ENCODE peak calls at places on chromosome 21, in five cellular contexts. P is lower lobe of right lung, C is Peyer's patch, Q is lung, S is B cell. K is an unnamed sample.

GRCh38 chr21:45788635-45789506 is 145.3 kb downstream of the PCBP3 start:
- DNase-seq in P (no peak), C (no peak), Q (no peak), S (no peak), K (no peak)

GRCh38 chr21:27225142-27225541 is 258.3 kb upstream of the ADAMTS5 start:
- DNase-seq in P (no peak), C (no peak), Q (no peak), S (no peak), K (no peak)

GRCh38 chr21:28952686-28953085 is 40.0 kb downstream of the LTN1 start:
- DNase-seq in P (no peak), C (no peak), Q (no peak), S (no peak), K (no peak)

GRCh38 chr21:20779321-20779720 is 218.9 kb upstream of the NCAM2 start:
- DNase-seq in P (no peak), C (no peak), Q (no peak), S (no peak), K (no peak)

GRCh38 chr21:46195595-46196195 is 11.4 kb upstream of the SPATC1L start:
- DNase-seq in P (peak; percentile 16), C (peak; percentile 23), Q (no peak), S (no peak), K (no peak)

GRCh38 chr21:38807481-38807880 is 1.8 kb downstream of the ETS2 start:
- DNase-seq in P (no peak), C (no peak), Q (no peak), S (no peak), K (no peak)

GRCh38 chr21:27406297-27407009 is 439.6 kb upstream of the ADAMTS5 start:
- DNase-seq in P (no peak), C (no peak), Q (no peak), S (no peak), K (no peak)

GRCh38 chr21:44927587-44928461 is 7.1 kb upstream of the ITGB2 start:
- DNase-seq in P (peak; percentile 68), C (peak; percentile 86), Q (peak; percentile 60), S (peak; percentile 86), K (peak; percentile 56)

GRCh38 chr21:31911138-31911907 is 38.5 kb downstream of the HUNK start:
- DNase-seq in P (no peak), C (no peak), Q (no peak), S (no peak), K (no peak)

GRCh38 chr21:44592446-44593365 is at the start of gene KRTAP10-6:
- DNase-seq in P (no peak), C (peak; percentile 37), Q (no peak), S (no peak), K (no peak)

GRCh38 chr21:8989261-8989882 is 1532.0 kb upstream of the TPTE start:
- DNase-seq in P (no peak), C (no peak), Q (no peak), S (no peak), K (no peak)

GRCh38 chr21:28798798-28799197 is 193.9 kb downstream of the LTN1 start:
- DNase-seq in P (no peak), C (no peak), Q (no peak), S (no peak), K (no peak)

GRCh38 chr21:33825419-33825818 is 90.2 kb downstream of the ATP5PO start:
- DNase-seq in P (no peak), C (no peak), Q (no peak), S (no peak), K (no peak)

GRCh38 chr21:10511116-10511515 is 10.3 kb upstream of the TPTE start:
- DNase-seq in P (no peak), C (no peak), Q (no peak), S (no peak), K (no peak)

GRCh38 chr21:21396424-21396823 is 398.2 kb downstream of the NCAM2 start:
- DNase-seq in P (no peak), C (no peak), Q (no peak), S (no peak), K (no peak)

GRCh38 chr21:16840549-16840948 is 672.3 kb upstream of the CXADR start:
- DNase-seq in P (no peak), C (no peak), Q (no peak), S (no peak), K (no peak)

GRCh38 chr21:45278156-45278911 is 9.4 kb downstream of the POFUT2 start:
- DNase-seq in P (peak; percentile 16), C (no peak), Q (no peak), S (no peak), K (peak; percentile 5)

GRCh38 chr21:41242238-41242829 is 74.3 kb upstream of the FAM3B start:
- DNase-seq in P (no peak), C (no peak), Q (no peak), S (no peak), K (no peak)

GRCh38 chr21:25837545-25838263 is 102.9 kb downstream of the GABPA start:
- DNase-seq in P (no peak), C (no peak), Q (no peak), S (no peak), K (no peak)

GRCh38 chr21:45894107-45894810 is 87.3 kb upstream of the COL6A1 start:
- DNase-seq in P (peak; percentile 34), C (no peak), Q (no peak), S (no peak), K (no peak)

GRCh38 chr21:29318354-29318753 is 19.6 kb downstream of the BACH1 start:
- DNase-seq in P (no peak), C (no peak), Q (no peak), S (no peak), K (no peak)

GRCh38 chr21:17414766-17415165 is 98.1 kb upstream of the CXADR start:
- DNase-seq in P (no peak), C (no peak), Q (no peak), S (no peak), K (no peak)

GRCh38 chr21:35678393-35678792 is 381.9 kb downstream of the SETD4 start:
- DNase-seq in P (no peak), C (no peak), Q (no peak), S (no peak), K (no peak)

GRCh38 chr21:19913995-19914394 is 1084.2 kb upstream of the NCAM2 start:
- DNase-seq in P (no peak), C (no peak), Q (no peak), S (no peak), K (no peak)

GRCh38 chr21:45430521-45431501 is 25.8 kb downstream of the COL18A1 start:
- DNase-seq in P (no peak), C (no peak), Q (no peak), S (no peak), K (no peak)

GRCh38 chr21:26966978-26967913 is at the start of gene ADAMTS5:
- DNase-seq in P (peak; percentile 47), C (peak; percentile 49), Q (no peak), S (no peak), K (no peak)

GRCh38 chr21:29133241-29133640 is 2.8 kb downstream of the MAP3K7CL start:
- DNase-seq in P (no peak), C (no peak), Q (no peak), S (no peak), K (no peak)

GRCh38 chr21:34543017-34543416 is 31.0 kb upstream of the KCNE1 start:
- DNase-seq in P (no peak), C (no peak), Q (no peak), S (no peak), K (no peak)

GRCh38 chr21:10272216-10272615 is 249.2 kb upstream of the TPTE start:
- DNase-seq in P (peak; percentile 11), C (no peak), Q (peak; percentile 22), S (no peak), K (no peak)

GRCh38 chr21:29376556-29376955 is 77.8 kb downstream of the BACH1 start:
- DNase-seq in P (peak; percentile 65), C (peak; percentile 75), Q (peak; percentile 31), S (peak; percentile 59), K (peak; percentile 23)

GRCh38 chr21:15001773-15002647 is 62.8 kb downstream of the NRIP1 start:
- DNase-seq in P (no peak), C (no peak), Q (no peak), S (no peak), K (no peak)

GRCh38 chr21:25790122-25790951 is 55.6 kb downstream of the GABPA start:
- DNase-seq in P (no peak), C (no peak), Q (no peak), S (no peak), K (no peak)

GRCh38 chr21:37712204-37712934 is 203.9 kb downstream of the KCNJ6 start:
- DNase-seq in P (peak; percentile 72), C (peak; percentile 70), Q (peak; percentile 63), S (no peak), K (peak; percentile 20)
- TF ChIP-seq CTCF in P (peak; percentile 71), C (no peak), Q (peak; percentile 64), S (peak; percentile 57), K (peak; percentile 58)

GRCh38 chr21:42574234-42575027 is 60.8 kb downstream of the SLC37A1 start:
- DNase-seq in P (peak; percentile 45), C (peak; percentile 39), Q (no peak), S (no peak), K (no peak)
- TF ChIP-seq CTCF in P (peak; percentile 21), C (no peak), Q (no peak), S (no peak), K (no peak)

DNA sequence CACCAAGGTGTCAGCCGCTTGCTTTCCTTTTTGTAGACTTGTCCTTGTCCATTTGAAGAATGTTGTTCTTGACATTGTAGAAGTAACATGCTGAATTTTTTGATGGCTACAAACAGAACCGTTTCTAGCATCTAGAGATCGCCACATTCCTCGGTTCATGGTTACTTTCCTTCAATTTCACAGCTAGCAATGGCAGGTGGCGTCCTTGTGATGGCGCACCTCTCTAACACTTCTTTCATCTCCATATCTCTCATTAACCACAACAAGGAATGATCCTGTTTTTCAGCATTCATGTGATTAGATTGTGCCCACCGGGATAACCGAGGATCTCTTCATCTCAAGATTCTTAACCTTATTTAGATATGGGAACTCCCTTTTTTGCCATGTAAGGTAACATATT is 2129.8 kb downstream of the NCAM2 start:
- DNase-seq in P (no peak), C (no peak), Q (no peak), S (no peak), K (no peak)
- TF ChIP-seq CTCF in P (no peak), C (no peak), Q (no peak), S (no peak), K (no peak)

GRCh38 chr21:42578761-42579415 is 65.2 kb downstream of the SLC37A1 start:
- DNase-seq in P (peak; percentile 50), C (peak; percentile 45), Q (no peak), S (no peak), K (no peak)
- TF ChIP-seq CTCF in P (no peak), C (no peak), Q (no peak), S (no peak), K (no peak)

GRCh38 chr21:37028579-37028978 is 22.1 kb downstream of the RIPPLY3 start:
- DNase-seq in P (no peak), C (no peak), Q (no peak), S (no peak), K (no peak)
- TF ChIP-seq CTCF in P (no peak), C (no peak), Q (no peak), S (no peak), K (no peak)

K was measured in natural killer cell.